ENCODE peak calls at places on chromosomes 7 and 10, in four cellular contexts. U is neural crest cell; O is NCI-H82; K is stimulated activated CD4-positive, alpha-beta T cell treated with anti-CD3 and anti-CD28 coated beads, TNF-alpha, amount 100 ng/mL, for 24 hours. W is an unnamed sample.

GRCh38 chr7:82230826-82231581 is 212.6 kb downstream of the CACNA2D1 start:
- DNase-seq in U (no peak), O (no peak), K (no peak), W (no peak)

GRCh38 chr10:74121368-74121767 is 29.3 kb downstream of the AP3M1 start:
- DNase-seq in U (no peak), O (no peak), K (no peak), W (no peak)

GRCh38 chr7:90210925-90211324 is 615 bp upstream of the STEAP2 start:
- DNase-seq in U (no peak), O (no peak), K (no peak), W (peak; percentile 12)

GRCh38 chr10:84522612-84523462 is 194.4 kb downstream of the CCSER2 start:
- DNase-seq in U (no peak), O (no peak), K (no peak), W (no peak)

GRCh38 chr7:7790041-7790751 is 71.8 kb upstream of the RPA3 start:
- DNase-seq in U (no peak), O (no peak), K (no peak), W (no peak)

GRCh38 chr7:20330797-20331230 is at the start of gene ITGB8:
- DNase-seq in U (no peak), O (peak; percentile 68), K (no peak), W (peak; percentile 60)

GRCh38 chr7:138608292-138608691 is 92.9 kb downstream of the SVOPL start:
- DNase-seq in U (no peak), O (peak; percentile 31), K (peak; percentile 22), W (no peak)

GRCh38 chr10:103620357-103620749 is 126.8 kb downstream of the NEURL1 start:
- DNase-seq in U (no peak), O (no peak), K (no peak), W (no peak)

GRCh38 chr10:71269301-71270288 is 49.5 kb upstream of the SLC29A3 start:
- DNase-seq in U (no peak), O (no peak), K (no peak), W (peak; percentile 73)

GRCh38 chr7:136897676-136898075 is 29.2 kb downstream of the CHRM2 start:
- DNase-seq in U (no peak), O (no peak), K (no peak), W (no peak)

GRCh38 chr7:12570148-12570528 is 382 bp upstream of the SCIN start:
- DNase-seq in U (no peak), O (peak; percentile 61), K (no peak), W (no peak)

GRCh38 chr7:125695631-125696030 is 766.0 kb upstream of the POT1 start:
- DNase-seq in U (no peak), O (no peak), K (no peak), W (no peak)

GRCh38 chr10:100655760-100656421 is 89.5 kb upstream of the PAX2 start:
- DNase-seq in U (no peak), O (peak; percentile 14), K (peak; percentile 15), W (no peak)

GRCh38 chr10:79082631-79083581 is 14.1 kb downstream of the ZMIZ1 start:
- DNase-seq in U (no peak), O (no peak), K (no peak), W (no peak)

GRCh38 chr7:150432915-150433892 is 17.2 kb upstream of the GIMAP8 start:
- DNase-seq in U (no peak), O (no peak), K (no peak), W (no peak)

GRCh38 chr10:33333260-33334169 is 952 bp downstream of the NRP1 start:
- DNase-seq in U (no peak), O (no peak), K (no peak), W (no peak)

GRCh38 chr10:24238527-24239247 is 29.7 kb downstream of the KIAA1217 start:
- DNase-seq in U (no peak), O (no peak), K (no peak), W (no peak)

GRCh38 chr10:119541046-119541445 is 1.5 kb downstream of the RGS10 start:
- DNase-seq in U (no peak), O (no peak), K (no peak), W (no peak)

GRCh38 chr7:50834136-50834535 is 51.4 kb upstream of the GRB10 start:
- DNase-seq in U (no peak), O (no peak), K (no peak), W (no peak)

GRCh38 chr10:74047304-74047703 is 49.4 kb downstream of the VCL start:
- DNase-seq in U (no peak), O (no peak), K (no peak), W (no peak)